ENCODE peak calls at places on chromosomes 1 and 21, in nine cellular contexts. C, W, Z, P, L, K, Q, J and E are unnamed samples.

GRCh38 chr1:170063109-170063826 is 11.2 kb downstream of the KIFAP3 start:
- DNase-seq in C (no peak), W (peak), Z (no peak), P (no peak), L (no peak), K (no peak), Q (no peak), J (no peak), E (peak)

GRCh38 chr1:54384921-54385726 is 21.1 kb downstream of the SSBP3 start:
- DNase-seq in C (no peak), W (no peak), Z (peak), P (peak), L (no peak), K (peak), Q (no peak), J (no peak), E (no peak)

GRCh38 chr1:3735027-3735682 is 17.1 kb upstream of the CCDC27 start:
- DNase-seq in C (no peak), W (no peak), Z (peak), P (no peak), L (no peak), K (no peak), Q (no peak), J (no peak), E (no peak)

GRCh38 chr1:181159451-181160151 is 71.1 kb downstream of the IER5 start:
- DNase-seq in C (peak), W (peak), Z (peak), P (no peak), L (no peak), K (no peak), Q (no peak), J (peak), E (peak)

GRCh38 chr1:55420866-55421265 is 205.7 kb upstream of the USP24 start:
- DNase-seq in C (no peak), W (no peak), Z (no peak), P (no peak), L (no peak), K (no peak), Q (no peak), J (no peak), E (no peak)

GRCh38 chr1:87894041-87894440 is 565.4 kb downstream of the LMO4 start:
- DNase-seq in C (no peak), W (no peak), Z (no peak), P (no peak), L (no peak), K (no peak), Q (no peak), J (no peak), E (no peak)

GRCh38 chr1:182739545-182739944 is 50.0 kb upstream of the NPL start:
- DNase-seq in C (no peak), W (no peak), Z (no peak), P (no peak), L (no peak), K (no peak), Q (no peak), J (no peak), E (no peak)

GRCh38 chr1:201399352-201400126 is 415 bp upstream of the LAD1 start:
- DNase-seq in C (peak), W (peak), Z (no peak), P (no peak), L (peak), K (no peak), Q (no peak), J (no peak), E (no peak)

GRCh38 chr1:84509029-84509428 is 2.6 kb upstream of the GNG5 start:
- DNase-seq in C (no peak), W (no peak), Z (no peak), P (no peak), L (no peak), K (no peak), Q (no peak), J (no peak), E (no peak)

GRCh38 chr1:172322219-172323061 is 98.0 kb upstream of the C1orf105 start:
- DNase-seq in C (peak), W (peak), Z (peak), P (no peak), L (peak), K (peak), Q (peak), J (no peak), E (no peak)

GRCh38 chr1:209769956-209770355 is 14.1 kb downstream of the TRAF3IP3 start:
- DNase-seq in C (no peak), W (no peak), Z (no peak), P (no peak), L (no peak), K (peak), Q (no peak), J (no peak), E (no peak)

GRCh38 chr1:220528679-220529529 is 968 bp downstream of the MARK1 start:
- DNase-seq in C (no peak), W (no peak), Z (peak), P (no peak), L (no peak), K (no peak), Q (peak), J (no peak), E (no peak)

GRCh38 chr1:235069577-235070563 is 58.8 kb downstream of the TOMM20 start:
- DNase-seq in C (peak), W (peak), Z (peak), P (no peak), L (peak), K (peak), Q (no peak), J (no peak), E (peak)
- H3K27ac ChIP-seq in C (peak), W (peak), Z (peak), P (peak), L (peak), K (no peak), Q (no peak), J (no peak), E (peak)

DNA sequence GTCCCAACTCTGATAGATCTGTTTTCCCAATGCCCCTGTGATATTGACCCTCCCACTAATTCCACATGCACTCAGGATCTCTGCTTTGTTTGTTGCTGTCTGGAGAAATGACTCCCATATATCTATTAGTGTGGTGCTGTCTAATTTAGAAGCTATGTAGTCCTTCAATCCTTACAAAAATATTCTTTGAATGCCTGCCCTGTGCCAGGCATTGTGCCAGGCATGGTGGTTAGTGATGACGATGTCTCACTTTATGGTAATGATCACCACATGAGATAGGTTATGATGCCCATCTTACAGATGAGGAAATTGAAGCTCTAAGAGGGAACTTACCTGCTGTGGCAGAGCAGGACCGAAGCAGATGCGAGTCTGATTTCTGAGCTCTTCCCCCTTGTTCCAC is 12.9 kb downstream of the MYOG start:
- DNase-seq in C (no peak), W (no peak), Z (no peak), P (no peak), L (no peak), K (no peak), Q (no peak), J (no peak), E (no peak)
- H3K27ac ChIP-seq in C (no peak), W (no peak), Z (no peak), P (no peak), L (no peak), K (no peak), Q (no peak), J (no peak), E (no peak)

GRCh38 chr21:16079830-16080229 is 350.0 kb downstream of the USP25 start:
- DNase-seq in C (no peak), W (peak), Z (no peak), P (no peak), L (no peak), K (peak), Q (no peak), J (no peak), E (no peak)
- H3K27ac ChIP-seq in C (no peak), W (peak), Z (no peak), P (no peak), L (no peak), K (no peak), Q (peak), J (no peak), E (no peak)

GRCh38 chr1:2544875-2545638 is 11.1 kb upstream of the TNFRSF14 start:
- DNase-seq in C (no peak), W (no peak), Z (peak), P (no peak), L (no peak), K (no peak), Q (no peak), J (no peak), E (no peak)

GRCh38 chr1:2548068-2548589 is 8.0 kb upstream of the TNFRSF14 start:
- DNase-seq in C (peak), W (peak), Z (peak), P (no peak), L (peak), K (peak), Q (peak), J (peak), E (no peak)

GRCh38 chr1:2545754-2546514 is 10.2 kb upstream of the TNFRSF14 start:
- DNase-seq in C (peak), W (peak), Z (peak), P (no peak), L (peak), K (peak), Q (peak), J (peak), E (peak)

GRCh38 chr1:2547210-2548067 is 8.7 kb upstream of the TNFRSF14 start:
- DNase-seq in C (no peak), W (peak), Z (peak), P (no peak), L (peak), K (no peak), Q (no peak), J (peak), E (no peak)

DNA sequence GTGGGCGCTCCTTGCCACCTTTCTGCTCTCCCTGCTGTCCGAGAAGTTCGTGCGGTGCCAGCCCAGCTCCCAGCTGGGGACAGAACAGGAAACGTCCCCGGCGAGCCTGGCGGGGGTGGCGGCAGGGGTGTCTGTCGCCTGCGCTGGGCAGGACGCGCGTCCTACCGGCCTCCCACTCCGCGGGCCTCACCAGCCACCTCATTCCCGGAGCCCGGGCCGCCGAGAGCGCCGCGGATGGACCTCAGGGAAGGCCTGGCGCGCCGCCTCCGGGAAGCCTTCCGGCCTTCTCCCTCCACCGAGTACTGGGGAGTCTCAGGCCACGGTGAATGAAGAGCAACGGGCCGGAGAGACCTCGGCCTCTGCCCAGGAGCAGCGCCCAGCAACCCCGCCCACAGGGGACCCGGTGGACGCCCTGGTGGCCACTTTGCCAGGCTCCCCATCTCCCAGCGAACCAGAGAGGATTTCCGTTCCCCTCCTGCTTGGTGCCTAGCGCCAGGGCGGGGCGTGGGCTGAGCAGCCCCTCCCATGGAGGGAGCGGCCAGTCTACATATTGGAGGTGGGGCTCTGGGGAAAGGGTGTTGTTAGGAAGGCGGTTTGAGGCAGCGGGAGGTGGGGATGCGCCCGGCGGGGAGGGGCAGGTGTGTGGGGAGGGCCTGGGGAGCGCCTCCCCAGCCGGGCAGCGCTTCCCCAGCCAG is 9.5 kb upstream of the TNFRSF14 start:
- DNase-seq in C (peak), W (peak), Z (peak), P (no peak), L (peak), K (peak), Q (peak), J (peak), E (peak)
- H3K27ac ChIP-seq in C (peak), W (peak), Z (peak), P (no peak), L (peak), K (no peak), Q (peak), J (peak), E (peak)

GRCh38 chr21:17467829-17468228 is 45.0 kb upstream of the CXADR start:
- DNase-seq in C (no peak), W (no peak), Z (no peak), P (no peak), L (no peak), K (no peak), Q (no peak), J (no peak), E (no peak)
- H3K27ac ChIP-seq in C (peak), W (no peak), Z (no peak), P (no peak), L (peak), K (no peak), Q (peak), J (no peak), E (no peak)